ENCODE peak calls at places on chromosomes 6 and 20, in eight cellular contexts. U is colonic mucosa; K is esophagus squamous epithelium; D is fibroblast of lung; N is neuronal stem cell; V is IMR-90; Y is SK-N-SH; X is effector memory CD4-positive, alpha-beta T cell. P is an unnamed sample.
A peak's percentile ranks its signal among the peaks of the same experiment; 100 is the strongest.

GRCh38 chr20:14561733-14562132 is 224.3 kb upstream of the FLRT3 start:
- DNase-seq in Y (no peak), K (no peak), V (peak; percentile 78), X (no peak), U (no peak), D (peak; percentile 7), N (no peak), P (no peak)

GRCh38 chr6:1584996-1585668 is 24.6 kb upstream of the FOXC1 start:
- DNase-seq in D (no peak), N (no peak), X (no peak), Y (no peak), K (no peak), U (no peak), V (no peak), P (no peak)

GRCh38 chr6:138517635-138518034 is 18.3 kb upstream of the NHSL1 start:
- DNase-seq in D (peak; percentile 27), K (no peak), V (peak; percentile 43), X (peak; percentile 20), Y (peak; percentile 4), U (peak; percentile 73), N (no peak), P (peak; percentile 67)

GRCh38 chr6:30515967-30516753 is 26.9 kb downstream of the HLA-E start:
- DNase-seq in Y (peak; percentile 76), N (peak; percentile 65), D (peak; percentile 93), K (peak; percentile 76), U (peak; percentile 92), X (peak; percentile 92), V (peak; percentile 96), P (peak; percentile 98)

GRCh38 chr20:43558412-43559146 is at the start of gene SGK2:
- DNase-seq in X (no peak), D (peak; percentile 67), N (no peak), Y (no peak), K (no peak), V (peak; percentile 43), U (peak; percentile 91), P (peak; percentile 83)

GRCh38 chr6:7154341-7155139 is 46.8 kb downstream of the RREB1 start:
- DNase-seq in X (no peak), V (no peak), N (no peak), U (no peak), Y (no peak), D (no peak), K (no peak), P (no peak)

GRCh38 chr6:33854572-33855030 is 50.8 kb upstream of the MLN start:
- DNase-seq in K (no peak), D (no peak), V (no peak), N (no peak), X (no peak), Y (no peak), U (no peak), P (no peak)

GRCh38 chr6:36853325-36853724 is 14.1 kb upstream of the CPNE5 start:
- DNase-seq in K (no peak), X (no peak), Y (no peak), N (no peak), U (no peak), D (peak; percentile 85), V (peak; percentile 90), P (no peak)

GRCh38 chr20:59770270-59770669 is 163.2 kb downstream of the SYCP2 start:
- DNase-seq in X (no peak), Y (no peak), U (no peak), D (no peak), V (no peak), K (no peak), N (no peak), P (peak; percentile 10)

GRCh38 chr6:101195581-101195980 is 197.9 kb upstream of the GRIK2 start:
- DNase-seq in K (no peak), U (no peak), N (no peak), X (no peak), V (peak; percentile 25), Y (no peak), D (peak; percentile 35), P (no peak)

GRCh38 chr6:19851273-19852089 is 14.3 kb downstream of the ID4 start:
- DNase-seq in Y (peak; percentile 80), U (peak; percentile 31), D (peak; percentile 79), K (no peak), X (no peak), N (peak; percentile 59), V (peak; percentile 84), P (no peak)

GRCh38 chr6:44533221-44533820 is 145.8 kb downstream of the CDC5L start:
- DNase-seq in N (no peak), K (no peak), X (no peak), V (no peak), Y (no peak), D (no peak), U (no peak), P (no peak)

GRCh38 chr6:166351715-166352285 is 9.5 kb upstream of the SFT2D1 start:
- DNase-seq in V (no peak), D (peak; percentile 12), X (no peak), Y (no peak), K (no peak), N (no peak), U (peak; percentile 74), P (peak; percentile 64)

GRCh38 chr6:33118525-33119123 is 42.8 kb downstream of the HLA-DPB1 start:
- DNase-seq in D (peak; percentile 25), U (no peak), V (peak; percentile 49), Y (peak; percentile 46), K (no peak), N (peak; percentile 52), X (no peak), P (no peak)

GRCh38 chr20:46400828-46401477 is 5.5 kb downstream of the ELMO2 start:
- DNase-seq in Y (no peak), X (peak; percentile 44), K (no peak), N (peak; percentile 21), D (peak; percentile 48), V (peak; percentile 46), U (no peak), P (no peak)

GRCh38 chr20:2080532-2081224 is 20.9 kb upstream of the STK35 start:
- DNase-seq in Y (no peak), K (no peak), N (no peak), V (no peak), D (no peak), X (no peak), U (no peak), P (no peak)

GRCh38 chr20:10922521-10922920 is 248.7 kb upstream of the JAG1 start:
- DNase-seq in V (peak; percentile 30), X (no peak), D (no peak), Y (no peak), N (no peak), K (no peak), U (no peak), P (no peak)

GRCh38 chr6:166618251-166618650 is 8.8 kb downstream of the RPS6KA2 start:
- DNase-seq in U (no peak), K (no peak), Y (no peak), N (no peak), X (no peak), D (no peak), V (no peak), P (no peak)

GRCh38 chr20:6940052-6940451 is 172.6 kb downstream of the BMP2 start:
- DNase-seq in D (no peak), Y (peak; percentile 18), V (no peak), X (no peak), N (peak; percentile 23), U (no peak), K (no peak), P (no peak)

GRCh38 chr20:25052255-25053206 is 5.4 kb downstream of the ACSS1 start:
- DNase-seq in K (no peak), X (no peak), D (peak; percentile 45), V (no peak), Y (no peak), N (no peak), U (no peak), P (peak; percentile 47)

GRCh38 chr20:25054995-25055629 is 2.8 kb downstream of the ACSS1 start:
- DNase-seq in D (peak; percentile 10), N (no peak), Y (no peak), V (peak; percentile 13), X (no peak), K (no peak), U (no peak), P (peak; percentile 39)

GRCh38 chr20:25055711-25056492 is 2.0 kb downstream of the ACSS1 start:
- DNase-seq in X (no peak), K (no peak), D (peak; percentile 42), Y (no peak), U (peak; percentile 59), V (peak; percentile 4), N (no peak), P (no peak)

GRCh38 chr20:25053207-25054132 is 4.5 kb downstream of the ACSS1 start:
- DNase-seq in U (no peak), K (no peak), N (no peak), D (peak; percentile 47), X (no peak), V (peak; percentile 41), Y (no peak), P (peak; percentile 19)

GRCh38 chr20:25054133-25054820 is 3.7 kb downstream of the ACSS1 start:
- DNase-seq in N (no peak), X (no peak), U (no peak), Y (no peak), D (no peak), K (no peak), V (no peak), P (peak; percentile 40)
- H3K4me1 ChIP-seq in N (peaks cover 7% of the 10 kb centered on the region), X (peaks cover 31% of the 10 kb centered on the region), U (peaks cover 13% of the 10 kb centered on the region), Y (peaks cover 15% of the 10 kb centered on the region), D (peaks cover 11% of the 10 kb centered on the region), K (peaks cover 66% of the 10 kb centered on the region), V (peaks cover 10% of the 10 kb centered on the region), P (peaks cover 38% of the 10 kb centered on the region)

GRCh38 chr20:45336530-45337366 is 11.5 kb downstream of the SDC4 start:
- DNase-seq in N (no peak), K (no peak), V (peak; percentile 95), Y (no peak), D (peak; percentile 97), X (no peak), U (peak; percentile 71), P (no peak)
- H3K4me1 ChIP-seq in N (peaks cover 25% of the 10 kb centered on the region), K (peaks cover 56% of the 10 kb centered on the region), V (peaks cover 42% of the 10 kb centered on the region), Y (peaks cover 34% of the 10 kb centered on the region), D (peaks cover 50% of the 10 kb centered on the region), X (no peaks in the 10 kb centered on the region), U (peaks cover 41% of the 10 kb centered on the region), P (peaks cover 17% of the 10 kb centered on the region)

DNA sequence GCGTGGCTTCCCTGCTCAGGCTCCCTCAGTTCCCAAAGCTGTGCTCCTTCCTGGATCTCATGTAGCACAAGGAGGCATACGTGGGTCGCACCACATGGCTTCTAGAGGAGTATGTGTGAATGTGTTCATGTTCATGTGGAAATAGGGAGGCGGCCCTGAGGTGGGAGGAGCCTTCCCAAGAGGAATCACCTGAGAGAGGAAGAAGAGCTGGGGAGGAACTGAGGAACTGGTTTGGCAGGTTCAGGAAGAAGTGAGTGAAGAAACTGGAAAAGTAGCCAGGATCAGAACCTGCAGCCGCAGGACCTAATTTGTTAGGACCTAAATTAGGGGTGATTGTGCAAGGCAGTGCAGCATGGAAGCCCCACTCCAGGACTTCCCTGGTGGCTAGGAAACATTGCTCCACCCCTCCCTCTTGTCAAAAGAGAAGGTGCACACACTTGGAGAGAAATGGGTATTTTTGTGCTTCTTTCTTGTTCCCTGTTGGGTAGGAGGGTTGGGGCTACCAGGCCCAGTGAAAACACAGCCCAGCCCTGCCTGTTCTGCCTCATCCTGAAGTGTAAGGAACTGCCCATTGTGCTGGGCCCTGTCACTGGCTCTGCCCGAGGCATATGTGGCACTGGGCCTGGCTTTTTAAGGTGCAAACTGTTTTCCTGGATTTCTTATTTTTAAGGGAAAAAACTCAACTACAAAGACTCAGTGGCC is 20.7 kb downstream of the SYNJ2 start:
- DNase-seq in V (no peak), N (no peak), X (no peak), D (no peak), Y (no peak), U (peak; percentile 90), K (peak; percentile 7), P (no peak)
- H3K4me1 ChIP-seq in V (peaks cover 35% of the 10 kb centered on the region), N (peaks cover 13% of the 10 kb centered on the region), X (peaks cover 23% of the 10 kb centered on the region), D (peaks cover 33% of the 10 kb centered on the region), Y (peaks cover 22% of the 10 kb centered on the region), U (peaks cover 25% of the 10 kb centered on the region), K (peaks cover 27% of the 10 kb centered on the region), P (peaks cover 3% of the 10 kb centered on the region)

GRCh38 chr6:31738048-31738979 is 1.5 kb upstream of the MSH5 start:
- DNase-seq in N (peak; percentile 27), X (peak; percentile 62), Y (no peak), D (peak; percentile 84), U (peak; percentile 91), V (peak; percentile 89), K (no peak), P (peak; percentile 79)
- H3K4me1 ChIP-seq in N (peaks cover 30% of the 10 kb centered on the region), X (peaks cover 50% of the 10 kb centered on the region), Y (peaks cover 22% of the 10 kb centered on the region), D (peaks cover 31% of the 10 kb centered on the region), U (peaks cover 10% of the 10 kb centered on the region), V (peaks cover 18% of the 10 kb centered on the region), K (peaks cover 46% of the 10 kb centered on the region), P (peaks cover 11% of the 10 kb centered on the region)